ENCODE peak calls at places on chromosomes 13 and 19, in seven cellular contexts. C is left ventricle myocardium inferior; J is glutamatergic neuron; L is hepatocyte; G is WTC11; T is D721Med; S is CD4-positive, alpha-beta T cell. R is an unnamed sample.

GRCh38 chr13:62626771-62627170 is 1211.1 kb upstream of the PCDH20 start:
- DNase-seq in C (no peak), J (no peak), L (no peak), G (peak), T (no peak), S (no peak), R (no peak)

GRCh38 chr13:114166381-114167131 is 12.5 kb upstream of the CFAP97D2 start:
- DNase-seq in C (peak), J (no peak), L (no peak), G (no peak), T (no peak), S (no peak), R (no peak)

GRCh38 chr13:20997301-20998061 is 63.9 kb downstream of the LATS2 start:
- DNase-seq in C (peak), J (no peak), L (no peak), G (no peak), T (no peak), S (no peak), R (no peak)

GRCh38 chr13:113468461-113469147 is 15.3 kb upstream of the ADPRHL1 start:
- DNase-seq in C (no peak), J (peak), L (no peak), G (peak), T (no peak), S (no peak), R (no peak)

GRCh38 chr19:38735257-38735686 is 9.0 kb downstream of the CAPN12 start:
- DNase-seq in C (no peak), J (no peak), L (peak), G (peak), T (no peak), S (no peak), R (no peak)

GRCh38 chr19:19602713-19603320 is 15.7 kb downstream of the PBX4 start:
- DNase-seq in C (no peak), J (no peak), L (no peak), G (no peak), T (no peak), S (no peak), R (no peak)

GRCh38 chr13:100245099-100245498 is 156.2 kb downstream of the PCCA start:
- DNase-seq in C (no peak), J (no peak), L (no peak), G (no peak), T (no peak), S (no peak), R (no peak)

GRCh38 chr19:43751466-43752220 is 3.1 kb downstream of the SMG9 start:
- DNase-seq in C (no peak), J (no peak), L (no peak), G (no peak), T (no peak), S (no peak), R (no peak)

GRCh38 chr13:27183561-27184147 is 12.0 kb upstream of the USP12 start:
- DNase-seq in C (no peak), J (no peak), L (no peak), G (no peak), T (no peak), S (no peak), R (no peak)

GRCh38 chr13:31755803-31756212 is 16.5 kb downstream of the RXFP2 start:
- DNase-seq in C (no peak), J (no peak), L (no peak), G (no peak), T (no peak), S (no peak), R (no peak)

GRCh38 chr13:49649244-49649962 is 21.1 kb downstream of the ARL11 start:
- DNase-seq in C (no peak), J (no peak), L (peak), G (no peak), T (no peak), S (no peak), R (no peak)

GRCh38 chr13:24910502-24911134 is 146.6 kb downstream of the RNF17 start:
- DNase-seq in C (no peak), J (no peak), L (no peak), G (no peak), T (no peak), S (no peak), R (no peak)

GRCh38 chr13:23610966-23611486 is 40.8 kb downstream of the TNFRSF19 start:
- DNase-seq in C (no peak), J (no peak), L (no peak), G (no peak), T (no peak), S (no peak), R (no peak)

GRCh38 chr13:110382229-110382628 is 75.1 kb downstream of the COL4A2 start:
- DNase-seq in C (no peak), J (no peak), L (no peak), G (no peak), T (no peak), S (no peak), R (no peak)

GRCh38 chr19:49473868-49474544 is at the start of gene FLT3LG:
- DNase-seq in C (peak), J (peak), L (peak), G (peak), T (peak), S (peak), R (peak)

GRCh38 chr19:38213911-38214625 is 10.0 kb downstream of the DPF1 start:
- DNase-seq in C (no peak), J (no peak), L (no peak), G (no peak), T (no peak), S (peak), R (no peak)

GRCh38 chr13:83943530-83944279 is 61.4 kb upstream of the SLITRK1 start:
- DNase-seq in C (no peak), J (no peak), L (no peak), G (no peak), T (no peak), S (no peak), R (no peak)

GRCh38 chr13:99829156-99829555 is 142.4 kb downstream of the ZIC5 start:
- DNase-seq in C (no peak), J (no peak), L (no peak), G (no peak), T (no peak), S (no peak), R (no peak)

GRCh38 chr13:51676739-51677138 is 92.5 kb downstream of the WDFY2 start:
- DNase-seq in C (no peak), J (no peak), L (no peak), G (no peak), T (no peak), S (no peak), R (no peak)

GRCh38 chr13:81610613-81611012 is 1269.7 kb upstream of the SPRY2 start:
- DNase-seq in C (no peak), J (no peak), L (peak), G (no peak), T (no peak), S (no peak), R (no peak)

GRCh38 chr13:98508280-98509074 is 68.4 kb downstream of the STK24 start:
- DNase-seq in C (no peak), J (no peak), L (no peak), G (no peak), T (no peak), S (no peak), R (no peak)

GRCh38 chr13:48000559-48001126 is 430 bp downstream of the SUCLA2 start:
- DNase-seq in C (no peak), J (no peak), L (peak), G (peak), T (no peak), S (peak), R (no peak)

GRCh38 chr13:113853518-113854237 is 10.2 kb downstream of the GAS6 start:
- DNase-seq in C (peak), J (no peak), L (no peak), G (no peak), T (no peak), S (no peak), R (no peak)

GRCh38 chr13:39149896-39150295 is 111.6 kb downstream of the NHLRC3 start:
- DNase-seq in C (no peak), J (no peak), L (no peak), G (no peak), T (no peak), S (no peak), R (no peak)

GRCh38 chr13:39201075-39201630 is 162.9 kb downstream of the NHLRC3 start:
- DNase-seq in C (peak), J (no peak), L (no peak), G (no peak), T (no peak), S (no peak), R (no peak)

GRCh38 chr19:42143341-42144234 is 11.3 kb upstream of the POU2F2 start:
- DNase-seq in C (no peak), J (no peak), L (peak), G (peak), T (no peak), S (no peak), R (peak)

GRCh38 chr13:30676672-30677071 is 58.7 kb upstream of the ALOX5AP start:
- DNase-seq in C (no peak), J (no peak), L (peak), G (no peak), T (no peak), S (no peak), R (no peak)

GRCh38 chr13:114199961-114200672 is 21.1 kb downstream of the CFAP97D2 start:
- DNase-seq in C (no peak), J (no peak), L (no peak), G (no peak), T (no peak), S (no peak), R (no peak)

GRCh38 chr19:1658446-1659433 is 6.3 kb upstream of the TCF3 start:
- DNase-seq in C (no peak), J (peak), L (no peak), G (no peak), T (no peak), S (no peak), R (no peak)

GRCh38 chr13:50910483-50910805 is 853 bp downstream of the RNASEH2B start:
- DNase-seq in C (no peak), J (peak), L (no peak), G (peak), T (no peak), S (no peak), R (peak)

GRCh38 chr19:1016647-1017114 is 4.2 kb downstream of the TMEM259 start:
- DNase-seq in C (peak), J (no peak), L (peak), G (no peak), T (no peak), S (no peak), R (no peak)

GRCh38 chr13:40187324-40187795 is 479.1 kb downstream of the FOXO1 start:
- DNase-seq in C (no peak), J (no peak), L (no peak), G (no peak), T (no peak), S (peak), R (no peak)

GRCh38 chr19:29660835-29661234 is 4.4 kb upstream of the PLEKHF1 start:
- DNase-seq in C (no peak), J (no peak), L (no peak), G (no peak), T (no peak), S (no peak), R (no peak)

GRCh38 chr19:17420267-17420924 is 549 bp downstream of the MVB12A start:
- DNase-seq in C (peak), J (peak), L (peak), G (peak), T (peak), S (peak), R (peak)
- TF ChIP-seq CTCF in C (no peak), J (no peak), L (peak), G (no peak), T (peak), S (no peak), R (no peak)

DNA sequence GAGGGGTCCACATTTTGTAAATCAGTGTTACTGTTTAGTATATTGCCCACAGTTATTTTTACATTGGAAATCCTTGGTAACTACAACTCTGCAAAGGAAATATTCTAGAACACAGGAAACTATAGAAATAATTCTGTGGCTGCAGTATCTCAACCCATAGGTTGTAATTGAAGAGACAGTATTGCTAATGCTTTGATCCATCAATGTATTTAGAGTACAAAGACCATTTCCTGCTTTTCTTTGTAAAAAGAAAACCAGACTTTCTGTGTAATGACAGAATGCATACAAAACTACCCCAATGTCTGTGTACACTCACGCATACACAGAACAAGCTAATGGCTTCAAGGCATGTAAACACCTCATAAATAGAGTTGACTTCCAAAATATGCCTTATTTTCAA is 622.1 kb upstream of the ARGLU1 start:
- DNase-seq in C (no peak), J (no peak), L (no peak), G (no peak), T (no peak), S (no peak), R (no peak)
- TF ChIP-seq CTCF in C (no peak), J (no peak), L (no peak), G (no peak), T (no peak), S (no peak), R (no peak)

GRCh38 chr19:35049456-35049855 is 7.9 kb downstream of the HPN start:
- DNase-seq in C (no peak), J (no peak), L (no peak), G (no peak), T (no peak), S (no peak), R (no peak)

GRCh38 chr19:35054626-35055025 is 13.1 kb downstream of the HPN start:
- DNase-seq in C (no peak), J (no peak), L (no peak), G (no peak), T (no peak), S (no peak), R (no peak)

GRCh38 chr19:35053667-35054293 is 12.3 kb downstream of the HPN start:
- DNase-seq in C (no peak), J (no peak), L (no peak), G (no peak), T (no peak), S (no peak), R (no peak)

GRCh38 chr19:35052599-35053190 is 11.2 kb downstream of the HPN start:
- DNase-seq in C (no peak), J (no peak), L (no peak), G (no peak), T (no peak), S (no peak), R (no peak)

DNA sequence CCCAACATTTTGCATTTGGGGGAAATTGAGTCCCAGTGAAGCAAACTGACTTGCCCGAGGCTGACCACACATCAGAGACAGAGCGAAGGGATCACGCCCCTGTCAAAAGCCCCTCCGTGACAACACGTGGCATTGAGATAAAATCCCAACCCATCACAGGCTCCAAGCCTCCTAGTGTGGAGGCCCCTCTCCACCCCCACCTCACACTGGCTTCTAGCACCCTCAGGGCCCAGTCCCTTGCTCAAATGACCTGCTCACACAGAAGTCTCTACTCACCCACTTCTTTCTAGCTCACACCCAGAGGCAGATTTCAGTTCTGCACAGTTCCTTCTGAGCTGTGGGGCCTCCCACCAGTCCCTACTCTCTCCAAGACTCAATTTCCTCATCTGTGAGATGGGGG is 10.3 kb downstream of the HPN start:
- DNase-seq in C (no peak), J (no peak), L (no peak), G (no peak), T (no peak), S (no peak), R (no peak)
- TF ChIP-seq CTCF in C (no peak), J (no peak), L (no peak), G (no peak), T (no peak), S (no peak), R (no peak)

DNA sequence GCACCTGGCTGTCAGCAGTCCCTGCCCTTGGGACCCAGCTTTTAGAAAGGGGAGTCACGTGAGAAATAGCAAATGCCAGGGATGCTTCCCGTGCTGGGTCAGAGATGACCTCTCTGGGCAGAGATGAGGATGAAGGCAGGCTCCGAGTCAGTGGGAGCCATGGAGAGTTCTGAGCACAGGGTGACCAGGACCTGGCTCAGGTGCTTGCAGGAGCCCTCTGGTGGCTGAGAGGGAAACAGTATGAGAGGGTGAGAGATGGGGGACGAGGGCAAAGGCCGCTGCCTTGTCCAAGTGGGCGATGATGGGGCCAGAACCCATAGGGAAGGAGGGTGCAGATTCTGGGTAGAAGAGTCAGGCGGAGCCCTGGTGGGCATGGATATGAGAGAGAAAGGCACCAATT is 15.8 kb downstream of the TMED1 start:
- DNase-seq in C (no peak), J (no peak), L (peak), G (no peak), T (no peak), S (no peak), R (no peak)
- TF ChIP-seq CTCF in C (peak), J (peak), L (peak), G (no peak), T (peak), S (no peak), R (no peak)

R was measured in endothelial cell.